ENCODE peak calls at places on chromosomes 11 and 22, in four cellular contexts. L is GM23338, H is HepG2, E is K562. G is an unnamed sample.

GRCh38 chr11:77395460-77396175 is 78.3 kb downstream of the PAK1 start:
- DNase-seq in L (no peak), H (no peak), E (no peak), G (no peak)

GRCh38 chr11:125935629-125936199 is 10.1 kb upstream of the VSIG10L2 start:
- DNase-seq in E (no peak), L (no peak), H (no peak), G (no peak)

GRCh38 chr11:19995131-19995530 is 165.1 kb downstream of the DBX1 start:
- DNase-seq in E (peak; percentile 25), H (peak; percentile 88), L (no peak), G (no peak)

GRCh38 chr11:69912161-69912910 is 93.1 kb upstream of the FGF3 start:
- DNase-seq in H (no peak), L (no peak), E (no peak), G (no peak)

GRCh38 chr22:43921361-43921760 is 2.2 kb upstream of the PNPLA3 start:
- DNase-seq in E (no peak), L (no peak), H (peak; percentile 44), G (no peak)

GRCh38 chr11:15145635-15146034 is 30.9 kb downstream of the INSC start:
- DNase-seq in L (no peak), E (no peak), H (no peak), G (no peak)

GRCh38 chr11:78199015-78199652 is 10.4 kb downstream of the USP35 start:
- DNase-seq in L (no peak), E (no peak), H (no peak), G (no peak)

GRCh38 chr22:37186228-37186996 is 1.6 kb downstream of the C1QTNF6 start:
- DNase-seq in E (peak; percentile 80), H (peak; percentile 64), L (peak; percentile 87), G (peak; percentile 55)

GRCh38 chr11:128379587-128380279 is 207.6 kb downstream of the ETS1 start:
- DNase-seq in L (no peak), H (no peak), E (no peak), G (no peak)

GRCh38 chr11:235180-235997 is 753 bp downstream of the SIRT3 start:
- DNase-seq in H (no peak), L (no peak), E (no peak), G (no peak)

GRCh38 chr11:59174664-59175033 is 2.7 kb downstream of the DTX4 start:
- DNase-seq in H (peak; percentile 68), E (no peak), L (no peak), G (no peak)

GRCh38 chr11:61532136-61533038 is 23.8 kb downstream of the LRRC10B start:
- DNase-seq in E (peak; percentile 86), L (peak; percentile 85), H (peak; percentile 34), G (no peak)

GRCh38 chr22:24554316-24555159 is at the start of gene GUCD1:
- DNase-seq in L (peak; percentile 39), E (no peak), H (no peak), G (no peak)

GRCh38 chr11:103659138-103659734 is 377.2 kb upstream of the DDI1 start:
- DNase-seq in L (peak; percentile 52), E (no peak), H (no peak), G (no peak)

GRCh38 chr11:78210000-78210608 is 21.4 kb downstream of the USP35 start:
- DNase-seq in E (no peak), H (no peak), L (no peak), G (no peak)

GRCh38 chr22:42897960-42898359 is 40.9 kb upstream of the ARFGAP3 start:
- DNase-seq in E (no peak), L (no peak), H (no peak), G (no peak)

GRCh38 chr11:66625041-66625751 is 8.8 kb downstream of the RBM14 start:
- DNase-seq in H (no peak), L (no peak), E (no peak), G (no peak)

GRCh38 chr11:3626250-3626960 is 15.4 kb downstream of the ART5 start:
- DNase-seq in L (peak; percentile 41), E (no peak), H (no peak), G (no peak)

GRCh38 chr11:29119691-29120328 is 897.0 kb downstream of the KCNA4 start:
- DNase-seq in E (no peak), L (no peak), H (no peak), G (no peak)

GRCh38 chr11:36492724-36493304 is 17.3 kb downstream of the TRAF6 start:
- DNase-seq in L (peak; percentile 73), E (peak; percentile 56), H (peak; percentile 35), G (no peak)

GRCh38 chr22:39524753-39525657 is 4.6 kb downstream of the ATF4 start:
- DNase-seq in E (no peak), L (no peak), H (no peak), G (no peak)

GRCh38 chr22:46767249-46767985 is 5.0 kb downstream of the TBC1D22A start:
- DNase-seq in E (no peak), L (no peak), H (no peak), G (no peak)

GRCh38 chr22:36104435-36104834 is 56.1 kb downstream of the APOL3 start:
- DNase-seq in H (no peak), L (peak; percentile 71), E (peak; percentile 33), G (no peak)

GRCh38 chr22:48486163-48486957 is 1341.3 kb downstream of the BRD1 start:
- DNase-seq in H (no peak), E (no peak), L (no peak), G (no peak)

GRCh38 chr11:103327721-103328120 is 218.5 kb downstream of the DYNC2H1 start:
- DNase-seq in L (no peak), E (no peak), H (no peak), G (no peak)

GRCh38 chr22:48949375-48950149 is 878.1 kb downstream of the BRD1 start:
- DNase-seq in E (no peak), L (no peak), H (no peak), G (no peak)

DNA sequence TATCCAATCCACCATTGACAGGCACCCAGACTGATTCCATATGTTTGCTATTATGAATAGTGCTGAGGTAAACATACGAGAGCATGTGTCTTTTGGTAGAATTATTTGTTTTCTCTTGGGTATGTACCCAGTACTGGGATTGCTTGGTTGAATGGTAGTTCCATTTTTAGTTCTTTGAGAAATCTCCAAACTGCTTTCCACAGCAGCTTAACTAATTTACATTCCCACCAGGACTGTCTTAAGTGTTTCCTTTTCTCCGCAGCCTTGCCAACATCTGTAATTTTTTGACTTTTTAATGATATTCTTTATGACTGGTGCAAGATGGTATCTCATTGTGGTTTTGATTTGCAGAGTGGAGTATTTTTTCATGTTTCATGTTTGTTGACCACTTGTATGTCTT is 8.3 kb downstream of the FDX1 start:
- DNase-seq in E (no peak), L (no peak), H (no peak), G (no peak)
- TF ChIP-seq EZH2 in E (no peak), L (no peak), H (no peak), G (no peak)

GRCh38 chr11:17046690-17047089 is 30.8 kb downstream of the RPS13 start:
- DNase-seq in H (no peak), L (no peak), E (no peak), G (no peak)
- TF ChIP-seq JUNB in H (no peak), L (no peak), E (no peak), G (no peak)

GRCh38 chr11:2567026-2567671 is 122.3 kb downstream of the KCNQ1 start:
- DNase-seq in H (peak; percentile 48), L (no peak), E (no peak), G (no peak)

GRCh38 chr11:2566223-2567025 is 121.6 kb downstream of the KCNQ1 start:
- DNase-seq in H (no peak), L (no peak), E (no peak), G (no peak)

GRCh38 chr11:2564588-2565440 is 120.0 kb downstream of the KCNQ1 start:
- DNase-seq in E (no peak), H (no peak), L (no peak), G (no peak)

GRCh38 chr11:2564008-2564530 is 119.3 kb downstream of the KCNQ1 start:
- DNase-seq in E (no peak), H (no peak), L (no peak), G (no peak)

GRCh38 chr11:2565447-2566222 is 120.8 kb downstream of the KCNQ1 start:
- DNase-seq in H (no peak), L (no peak), E (no peak), G (no peak)
- TF ChIP-seq EZH2 in H (no peak), L (no peak), E (no peak), G (no peak)

GRCh38 chr11:122179966-122180365 is 64.0 kb upstream of the BLID start:
- DNase-seq in E (no peak), H (no peak), L (no peak), G (no peak)

GRCh38 chr11:122180435-122180834 is 64.4 kb upstream of the BLID start:
- DNase-seq in L (no peak), H (no peak), E (no peak), G (no peak)

GRCh38 chr11:122181893-122182292 is 65.9 kb upstream of the BLID start:
- DNase-seq in H (no peak), L (no peak), E (no peak), G (no peak)

GRCh38 chr11:122183933-122184332 is 67.9 kb upstream of the BLID start:
- DNase-seq in E (no peak), H (no peak), L (no peak), G (no peak)

GRCh38 chr11:122181372-122181771 is 65.4 kb upstream of the BLID start:
- DNase-seq in L (no peak), E (no peak), H (no peak), G (no peak)
- TF ChIP-seq JUNB in L (no peak), E (no peak), H (no peak), G (no peak)

GRCh38 chr11:118170892-118171273 is 5.6 kb downstream of the SCN2B start:
- DNase-seq in L (no peak), H (no peak), E (no peak), G (no peak)
- TF ChIP-seq EZH2 in L (no peak), H (no peak), E (no peak), G (no peak)

G was measured in GM12878.